ENCODE peak calls at places on chromosomes 1 and 21, in eight cellular contexts. One of them, this sample, is unnamed.

GRCh38 chr1:177945943-177946650 is 23.8 kb downstream of the SEC16B start:
- DNase-seq in cardiac fibroblast: peak; percentile 72
- DNase-seq in NCI-H774: peak; percentile 61
- DNase-seq in immature natural killer cell: no peak
- DNase-seq in NCI-H1092: peak; percentile 65
- DNase-seq in iris pigment epithelial cell: peak; percentile 62
- DNase-seq in activated naive CD8-positive, alpha-beta T cell treated with anti-CD3 and anti-CD28 coated beads for 36 hours: peak; percentile 26
- DNase-seq in endothelial cell: peak; percentile 73
- DNase-seq in this sample: peak; percentile 46

GRCh38 chr21:38351961-38352521 is 95.2 kb downstream of the KCNJ15 start:
- DNase-seq in NCI-H1092: peak; percentile 37
- DNase-seq in iris pigment epithelial cell: peak; percentile 66
- DNase-seq in endothelial cell: no peak
- DNase-seq in cardiac fibroblast: peak; percentile 74
- DNase-seq in immature natural killer cell: no peak
- DNase-seq in NCI-H774: no peak
- DNase-seq in activated naive CD8-positive, alpha-beta T cell treated with anti-CD3 and anti-CD28 coated beads for 36 hours: no peak
- DNase-seq in this sample: no peak

GRCh38 chr1:71492298-71493041 is 411.6 kb upstream of the ZRANB2 start:
- DNase-seq in cardiac fibroblast: no peak
- DNase-seq in iris pigment epithelial cell: no peak
- DNase-seq in activated naive CD8-positive, alpha-beta T cell treated with anti-CD3 and anti-CD28 coated beads for 36 hours: no peak
- DNase-seq in endothelial cell: no peak
- DNase-seq in immature natural killer cell: no peak
- DNase-seq in NCI-H774: no peak
- DNase-seq in NCI-H1092: no peak
- DNase-seq in this sample: no peak

GRCh38 chr1:62177621-62178020 is 17.0 kb upstream of the L1TD1 start:
- DNase-seq in activated naive CD8-positive, alpha-beta T cell treated with anti-CD3 and anti-CD28 coated beads for 36 hours: no peak
- DNase-seq in NCI-H774: no peak
- DNase-seq in endothelial cell: no peak
- DNase-seq in iris pigment epithelial cell: no peak
- DNase-seq in NCI-H1092: no peak
- DNase-seq in cardiac fibroblast: no peak
- DNase-seq in immature natural killer cell: no peak
- DNase-seq in this sample: no peak

GRCh38 chr1:114648503-114648902 is 21.3 kb downstream of the DENND2C start:
- DNase-seq in activated naive CD8-positive, alpha-beta T cell treated with anti-CD3 and anti-CD28 coated beads for 36 hours: no peak
- DNase-seq in iris pigment epithelial cell: no peak
- DNase-seq in NCI-H1092: no peak
- DNase-seq in immature natural killer cell: no peak
- DNase-seq in endothelial cell: no peak
- DNase-seq in NCI-H774: no peak
- DNase-seq in cardiac fibroblast: no peak
- DNase-seq in this sample: no peak

GRCh38 chr1:27941671-27942540 is 7.1 kb downstream of the SMPDL3B start:
- DNase-seq in immature natural killer cell: no peak
- DNase-seq in activated naive CD8-positive, alpha-beta T cell treated with anti-CD3 and anti-CD28 coated beads for 36 hours: no peak
- DNase-seq in NCI-H1092: no peak
- DNase-seq in endothelial cell: no peak
- DNase-seq in NCI-H774: no peak
- DNase-seq in iris pigment epithelial cell: no peak
- DNase-seq in cardiac fibroblast: peak; percentile 7
- DNase-seq in this sample: no peak

GRCh38 chr1:160665330-160666078 is 18.7 kb upstream of the SLAMF1 start:
- DNase-seq in cardiac fibroblast: peak; percentile 69
- DNase-seq in activated naive CD8-positive, alpha-beta T cell treated with anti-CD3 and anti-CD28 coated beads for 36 hours: peak; percentile 48
- DNase-seq in NCI-H1092: no peak
- DNase-seq in iris pigment epithelial cell: peak; percentile 31
- DNase-seq in immature natural killer cell: peak; percentile 19
- DNase-seq in endothelial cell: no peak
- DNase-seq in NCI-H774: no peak
- DNase-seq in this sample: no peak

GRCh38 chr1:111904478-111905218 is 84.8 kb downstream of the KCND3 start:
- DNase-seq in immature natural killer cell: no peak
- DNase-seq in cardiac fibroblast: no peak
- DNase-seq in endothelial cell: no peak
- DNase-seq in activated naive CD8-positive, alpha-beta T cell treated with anti-CD3 and anti-CD28 coated beads for 36 hours: peak; percentile 6
- DNase-seq in NCI-H774: no peak
- DNase-seq in iris pigment epithelial cell: no peak
- DNase-seq in NCI-H1092: peak; percentile 91
- DNase-seq in this sample: peak; percentile 49

GRCh38 chr1:42282024-42282579 is 52.9 kb downstream of the FOXJ3 start:
- DNase-seq in cardiac fibroblast: peak; percentile 73
- DNase-seq in iris pigment epithelial cell: peak; percentile 82
- DNase-seq in immature natural killer cell: no peak
- DNase-seq in endothelial cell: no peak
- DNase-seq in NCI-H1092: no peak
- DNase-seq in NCI-H774: no peak
- DNase-seq in activated naive CD8-positive, alpha-beta T cell treated with anti-CD3 and anti-CD28 coated beads for 36 hours: no peak
- DNase-seq in this sample: no peak

GRCh38 chr1:182851825-182852224 is 12.7 kb downstream of the DHX9 start:
- DNase-seq in endothelial cell: no peak
- DNase-seq in activated naive CD8-positive, alpha-beta T cell treated with anti-CD3 and anti-CD28 coated beads for 36 hours: no peak
- DNase-seq in NCI-H774: no peak
- DNase-seq in NCI-H1092: no peak
- DNase-seq in immature natural killer cell: no peak
- DNase-seq in cardiac fibroblast: no peak
- DNase-seq in iris pigment epithelial cell: no peak
- DNase-seq in this sample: no peak

GRCh38 chr1:153586347-153586746 is 20.7 kb upstream of the S100A2 start:
- DNase-seq in endothelial cell: no peak
- DNase-seq in NCI-H1092: no peak
- DNase-seq in activated naive CD8-positive, alpha-beta T cell treated with anti-CD3 and anti-CD28 coated beads for 36 hours: no peak
- DNase-seq in immature natural killer cell: no peak
- DNase-seq in NCI-H774: no peak
- DNase-seq in cardiac fibroblast: no peak
- DNase-seq in iris pigment epithelial cell: no peak
- DNase-seq in this sample: no peak

GRCh38 chr1:54287821-54288220 is 87.9 kb downstream of the MRPL37 start:
- DNase-seq in cardiac fibroblast: peak; percentile 45
- DNase-seq in activated naive CD8-positive, alpha-beta T cell treated with anti-CD3 and anti-CD28 coated beads for 36 hours: no peak
- DNase-seq in NCI-H1092: no peak
- DNase-seq in NCI-H774: no peak
- DNase-seq in iris pigment epithelial cell: no peak
- DNase-seq in immature natural killer cell: no peak
- DNase-seq in endothelial cell: no peak
- DNase-seq in this sample: no peak

GRCh38 chr1:55974714-55975441 is 604.5 kb downstream of the PLPP3 start:
- DNase-seq in endothelial cell: no peak
- DNase-seq in cardiac fibroblast: peak; percentile 91
- DNase-seq in immature natural killer cell: no peak
- DNase-seq in NCI-H774: no peak
- DNase-seq in iris pigment epithelial cell: peak; percentile 64
- DNase-seq in activated naive CD8-positive, alpha-beta T cell treated with anti-CD3 and anti-CD28 coated beads for 36 hours: no peak
- DNase-seq in NCI-H1092: no peak
- DNase-seq in this sample: no peak

GRCh38 chr1:247113094-247113497 is 8.9 kb upstream of the ZNF669 start:
- DNase-seq in iris pigment epithelial cell: no peak
- DNase-seq in immature natural killer cell: no peak
- DNase-seq in endothelial cell: no peak
- DNase-seq in activated naive CD8-positive, alpha-beta T cell treated with anti-CD3 and anti-CD28 coated beads for 36 hours: no peak
- DNase-seq in NCI-H774: no peak
- DNase-seq in NCI-H1092: no peak
- DNase-seq in cardiac fibroblast: no peak
- DNase-seq in this sample: no peak